ENCODE peak calls at places on chromosomes 7 and 10, in eight cellular contexts. Y is GM23248; C is CD4-positive, alpha-beta memory T cell; K is aorta; D is PC-9; P is CD8-positive, alpha-beta T cell; X is fibroblast of lung; F is psoas muscle. E is an unnamed sample.
A peak's percentile ranks its signal among the peaks of the same experiment; 100 is the strongest.

GRCh38 chr7:100568936-100569844 is 4.5 kb downstream of the SAP25 start:
- DNase-seq in D (no peak), X (peak; percentile 38), F (peak; percentile 51), C (peak; percentile 45), K (peak; percentile 86), P (peak; percentile 45), Y (peak; percentile 61), E (peak; percentile 62)

GRCh38 chr7:146116452-146117219 is at the start of gene CNTNAP2:
- DNase-seq in Y (peak; percentile 10), P (no peak), F (peak; percentile 7), C (no peak), X (peak; percentile 35), D (no peak), K (no peak), E (peak; percentile 3)

GRCh38 chr7:101985646-101986199 is 168.3 kb downstream of the CUX1 start:
- DNase-seq in P (no peak), K (no peak), D (no peak), Y (no peak), C (no peak), X (no peak), F (no peak), E (no peak)

GRCh38 chr10:90862908-90863514 is 5.2 kb upstream of the HTR7 start:
- DNase-seq in D (no peak), Y (peak; percentile 72), K (no peak), P (no peak), X (peak; percentile 43), C (peak; percentile 14), F (no peak), E (no peak)

GRCh38 chr7:10343108-10343507 is 630.6 kb upstream of the PHF14 start:
- DNase-seq in D (no peak), F (no peak), C (no peak), K (no peak), Y (no peak), P (no peak), X (no peak), E (no peak)

GRCh38 chr10:69961864-69962745 is 90.5 kb upstream of the MACROH2A2 start:
- DNase-seq in D (no peak), Y (no peak), F (no peak), X (no peak), C (no peak), K (no peak), P (no peak), E (no peak)

GRCh38 chr7:137695942-137696341 is 150.8 kb downstream of the DGKI start:
- DNase-seq in K (no peak), F (no peak), Y (no peak), X (no peak), P (no peak), C (no peak), D (no peak), E (no peak)

GRCh38 chr7:44767912-44768662 is 19.4 kb downstream of the ZMIZ2 start:
- DNase-seq in D (peak; percentile 30), P (peak; percentile 40), Y (peak; percentile 46), K (peak; percentile 81), X (peak; percentile 19), F (peak; percentile 65), C (peak; percentile 35), E (peak; percentile 62)

GRCh38 chr7:100119075-100119700 is at the start of the genes CNPY4 and TAF6:
- DNase-seq in X (peak; percentile 92), K (peak; percentile 99), F (peak; percentile 95), P (peak; percentile 96), Y (peak; percentile 97), D (peak; percentile 86), C (peak; percentile 96), E (peak; percentile 97)

GRCh38 chr7:104908636-104909035 is 105.4 kb upstream of the KMT2E start:
- DNase-seq in D (no peak), P (no peak), Y (no peak), X (no peak), F (no peak), C (no peak), K (no peak), E (no peak)

GRCh38 chr10:13787015-13787421 is 200.3 kb downstream of the PRPF18 start:
- DNase-seq in C (peak; percentile 91), Y (no peak), P (peak; percentile 75), D (no peak), X (peak; percentile 56), F (no peak), K (peak; percentile 76), E (peak; percentile 18)

GRCh38 chr7:101606176-101606923 is 22.7 kb downstream of the MYL10 start:
- DNase-seq in Y (no peak), K (peak; percentile 54), P (no peak), F (no peak), X (no peak), D (no peak), C (no peak), E (no peak)

GRCh38 chr10:102341038-102341688 is 54.3 kb upstream of the NFKB2 start:
- DNase-seq in Y (peak; percentile 36), C (no peak), P (no peak), K (no peak), X (peak; percentile 41), D (no peak), F (no peak), E (no peak)

GRCh38 chr10:102859911-102860310 is 5.9 kb downstream of the BORCS7 start:
- DNase-seq in C (no peak), K (no peak), F (no peak), D (no peak), Y (no peak), X (no peak), P (no peak), E (peak; percentile 67)

GRCh38 chr10:80137031-80137712 is 4.6 kb downstream of the PLAC9 start:
- DNase-seq in F (peak; percentile 69), Y (peak; percentile 89), C (no peak), P (no peak), X (no peak), K (no peak), D (no peak), E (no peak)

GRCh38 chr10:110404374-110404773 is 93.3 kb upstream of the DUSP5 start:
- DNase-seq in P (no peak), Y (peak; percentile 42), F (no peak), D (no peak), C (no peak), X (no peak), K (no peak), E (no peak)

GRCh38 chr7:52504546-52504945 is 530.9 kb upstream of the POM121L12 start:
- DNase-seq in C (no peak), Y (no peak), P (no peak), F (no peak), X (peak; percentile 10), D (no peak), K (no peak), E (no peak)

GRCh38 chr7:155378959-155379871 is 78.7 kb upstream of the EN2 start:
- DNase-seq in D (no peak), K (no peak), P (no peak), X (no peak), C (no peak), Y (no peak), F (no peak), E (no peak)

GRCh38 chr10:323651-324293 is 188.5 kb downstream of the ZMYND11 start:
- DNase-seq in F (peak; percentile 86), X (peak; percentile 97), Y (peak; percentile 99), P (peak; percentile 39), C (peak; percentile 38), D (peak; percentile 42), K (peak; percentile 97), E (peak; percentile 31)

GRCh38 chr10:7527468-7527867 is 116.6 kb upstream of the SFMBT2 start:
- DNase-seq in F (no peak), Y (no peak), C (no peak), P (no peak), K (no peak), X (no peak), D (no peak), E (no peak)

GRCh38 chr7:44311561-44312495 is 13.6 kb downstream of the CAMK2B start:
- DNase-seq in X (no peak), P (no peak), F (no peak), C (no peak), D (no peak), Y (no peak), K (peak; percentile 61), E (no peak)

GRCh38 chr7:107394831-107395230 is 75.0 kb upstream of the GPR22 start:
- DNase-seq in Y (peak; percentile 65), F (no peak), P (no peak), K (no peak), D (no peak), C (no peak), X (peak; percentile 74), E (no peak)

GRCh38 chr7:69803699-69804516 is 205.6 kb downstream of the AUTS2 start:
- DNase-seq in K (no peak), X (no peak), F (no peak), P (no peak), Y (no peak), D (no peak), C (no peak), E (no peak)

GRCh38 chr10:13224210-13224995 is 9.8 kb downstream of the UCMA start:
- DNase-seq in X (no peak), Y (no peak), C (no peak), P (no peak), D (no peak), F (no peak), K (no peak), E (no peak)

GRCh38 chr10:10315989-10316388 is 701.7 kb upstream of the CELF2 start:
- DNase-seq in F (no peak), D (no peak), K (no peak), X (no peak), C (no peak), P (no peak), Y (no peak), E (no peak)
- H3K4me1 ChIP-seq in F (no peaks in the 10 kb centered on the region), D (no peaks in the 10 kb centered on the region), K (peaks cover 3% of the 10 kb centered on the region), X (no peaks in the 10 kb centered on the region), C (no peaks in the 10 kb centered on the region), P (no peaks in the 10 kb centered on the region), Y (no peaks in the 10 kb centered on the region), E (no peaks in the 10 kb centered on the region)

DNA sequence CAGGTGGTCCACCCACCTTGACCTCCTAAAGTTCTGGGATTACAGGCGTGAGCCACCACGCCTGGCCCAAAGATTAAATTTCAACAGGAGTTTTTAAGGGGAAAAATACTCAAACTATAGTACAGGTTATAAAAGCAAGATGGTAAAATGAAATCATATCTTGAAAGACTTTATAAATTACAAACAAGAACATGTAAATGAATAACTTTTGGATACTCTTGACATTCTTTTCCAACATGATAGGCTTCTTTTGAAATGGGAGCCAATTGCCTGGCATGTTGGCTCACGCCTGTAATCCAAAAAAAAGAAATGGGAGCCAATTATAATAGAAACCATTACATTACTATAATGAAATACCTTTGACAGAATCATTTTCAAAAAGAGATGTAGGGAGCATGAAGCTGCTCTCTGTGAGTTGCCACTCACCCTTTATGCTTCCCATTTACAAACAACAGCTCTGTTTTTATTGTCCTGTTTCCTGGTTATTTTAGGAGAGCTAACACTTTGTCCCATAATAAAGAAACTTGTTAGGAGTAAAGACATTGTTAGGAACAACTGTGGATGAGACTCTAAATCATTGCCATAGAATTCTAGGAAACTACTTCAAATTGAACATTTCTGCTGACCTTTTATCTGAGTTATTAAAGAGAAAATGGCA is 24.6 kb upstream of the MCU start:
- DNase-seq in Y (no peak), D (no peak), K (no peak), P (no peak), X (no peak), C (no peak), F (no peak), E (no peak)
- H3K4me1 ChIP-seq in Y (peaks cover 19% of the 10 kb centered on the region), D (peaks cover 15% of the 10 kb centered on the region), K (no peaks in the 10 kb centered on the region), P (no peaks in the 10 kb centered on the region), X (no peaks in the 10 kb centered on the region), C (no peaks in the 10 kb centered on the region), F (no peaks in the 10 kb centered on the region), E (no peaks in the 10 kb centered on the region)

GRCh38 chr7:157391036-157391710 is 54.4 kb downstream of the DNAJB6 start:
- DNase-seq in D (no peak), K (peak; percentile 39), X (no peak), P (no peak), F (no peak), Y (no peak), C (no peak), E (peak; percentile 71)
- H3K4me1 ChIP-seq in D (no peaks in the 10 kb centered on the region), K (no peaks in the 10 kb centered on the region), X (no peaks in the 10 kb centered on the region), P (peaks cover 26% of the 10 kb centered on the region), F (peaks cover 53% of the 10 kb centered on the region), Y (peaks cover 24% of the 10 kb centered on the region), C (peaks cover 44% of the 10 kb centered on the region), E (peaks cover 9% of the 10 kb centered on the region)

GRCh38 chr7:30463400-30464145 is 15.0 kb downstream of the NOD1 start:
- DNase-seq in Y (no peak), D (no peak), F (no peak), C (no peak), K (no peak), X (no peak), P (no peak), E (no peak)
- H3K4me1 ChIP-seq in Y (peaks cover 52% of the 10 kb centered on the region), D (peaks cover 33% of the 10 kb centered on the region), F (peaks cover 23% of the 10 kb centered on the region), C (peaks cover 6% of the 10 kb centered on the region), K (no peaks in the 10 kb centered on the region), X (peaks cover 22% of the 10 kb centered on the region), P (peaks cover 6% of the 10 kb centered on the region), E (peaks cover 28% of the 10 kb centered on the region)